ENCODE peak calls at places on chromosome 3, in seven cellular contexts. F, L, A, P, Q, S and D are unnamed samples.

GRCh38 chr3:37967252-37967881 is 23.2 kb upstream of the VILL start:
- DNase-seq in F (peak), L (peak), A (no peak), P (no peak), Q (peak), S (peak), D (peak)

GRCh38 chr3:177516130-177517011 is 319.1 kb upstream of the TBL1XR1 start:
- DNase-seq in F (no peak), L (peak), A (no peak), P (peak), Q (peak), S (peak), D (no peak)

GRCh38 chr3:29686889-29687592 is 406.2 kb downstream of the RBMS3 start:
- DNase-seq in F (no peak), L (no peak), A (no peak), P (no peak), Q (peak), S (peak), D (peak)

GRCh38 chr3:141796436-141797166 is 33.4 kb downstream of the GRK7 start:
- DNase-seq in F (peak), L (peak), A (no peak), P (no peak), Q (no peak), S (no peak), D (peak)

GRCh38 chr3:21573291-21573690 is 177.7 kb downstream of the ZNF385D start:
- DNase-seq in F (no peak), L (no peak), A (no peak), P (no peak), Q (no peak), S (no peak), D (no peak)

GRCh38 chr3:146390967-146391366 is 78.4 kb downstream of the PLSCR2 start:
- DNase-seq in F (no peak), L (no peak), A (no peak), P (peak), Q (no peak), S (peak), D (no peak)

GRCh38 chr3:157247391-157247790 is 87.4 kb upstream of the CCNL1 start:
- DNase-seq in F (no peak), L (no peak), A (no peak), P (no peak), Q (no peak), S (no peak), D (no peak)

GRCh38 chr3:50154476-50154839 is 666 bp upstream of the SEMA3F start:
- DNase-seq in F (no peak), L (no peak), A (no peak), P (no peak), Q (no peak), S (no peak), D (peak)

GRCh38 chr3:153783804-153784203 is 337.4 kb upstream of the ARHGEF26 start:
- DNase-seq in F (no peak), L (no peak), A (no peak), P (no peak), Q (no peak), S (no peak), D (no peak)

GRCh38 chr3:142950972-142951371 is 12.5 kb downstream of the PAQR9 start:
- DNase-seq in F (no peak), L (no peak), A (no peak), P (no peak), Q (no peak), S (no peak), D (no peak)

GRCh38 chr3:71268462-71268999 is 315.0 kb downstream of the FOXP1 start:
- DNase-seq in F (no peak), L (no peak), A (no peak), P (no peak), Q (no peak), S (no peak), D (no peak)

GRCh38 chr3:140467916-140468315 is 209.9 kb upstream of the TRIM42 start:
- DNase-seq in F (no peak), L (no peak), A (no peak), P (no peak), Q (no peak), S (no peak), D (no peak)

GRCh38 chr3:98596902-98597500 is 3.6 kb upstream of the CPOX start:
- DNase-seq in F (no peak), L (no peak), A (no peak), P (no peak), Q (no peak), S (no peak), D (peak)

GRCh38 chr3:64518950-64519349 is 168.8 kb downstream of the ADAMTS9 start:
- DNase-seq in F (no peak), L (no peak), A (no peak), P (no peak), Q (no peak), S (peak), D (no peak)

GRCh38 chr3:94336076-94336741 is 273.3 kb downstream of the NSUN3 start:
- DNase-seq in F (no peak), L (peak), A (no peak), P (peak), Q (no peak), S (peak), D (peak)

GRCh38 chr3:33439421-33440327 is 531 bp downstream of the UBP1 start:
- DNase-seq in F (peak), L (peak), A (peak), P (no peak), Q (peak), S (peak), D (peak)

GRCh38 chr3:65950340-65951326 is 88.1 kb downstream of the MAGI1 start:
- DNase-seq in F (no peak), L (no peak), A (no peak), P (no peak), Q (peak), S (no peak), D (no peak)